ENCODE peak calls at places on chromosome 22, in five cellular contexts. M is heart left ventricle, I is neural progenitor cell, G is right lobe of liver, A is IMR-90. S is an unnamed sample.

GRCh38 chr22:26762503-26763170 is 105.2 kb downstream of the MIAT start:
- DNase-seq in A (no peak), I (no peak), M (no peak), G (no peak), S (no peak)

GRCh38 chr22:50048836-50049235 is 9.3 kb downstream of the TTLL8 start:
- DNase-seq in A (no peak), M (peak; percentile 12), I (no peak), G (peak; percentile 48), S (no peak)

GRCh38 chr22:46198274-46198673 is 47.9 kb downstream of the PPARA start:
- DNase-seq in A (no peak), I (no peak), M (no peak), G (no peak), S (no peak)

GRCh38 chr22:26330971-26331625 is 98.0 kb upstream of the ASPHD2 start:
- DNase-seq in G (no peak), I (peak; percentile 76), A (peak; percentile 23), M (peak; percentile 40), S (peak; percentile 81)

GRCh38 chr22:26800858-26801257 is 143.5 kb downstream of the MIAT start:
- DNase-seq in I (peak; percentile 88), M (no peak), G (no peak), A (peak; percentile 76), S (peak; percentile 3)

GRCh38 chr22:44042822-44043221 is 18.7 kb downstream of the PARVB start:
- DNase-seq in M (no peak), I (no peak), A (peak; percentile 51), G (no peak), S (no peak)

GRCh38 chr22:45911601-45912271 is 65.2 kb downstream of the WNT7B start:
- DNase-seq in A (no peak), G (no peak), I (no peak), M (peak; percentile 73), S (peak; percentile 81)

GRCh38 chr22:32473388-32473952 is 1.1 kb upstream of the FBXO7 start:
- DNase-seq in A (peak; percentile 70), M (peak; percentile 35), I (peak; percentile 64), G (peak; percentile 56), S (peak; percentile 63)

GRCh38 chr22:44200855-44201550 is 20.3 kb downstream of the PARVG start:
- DNase-seq in A (no peak), I (no peak), G (no peak), M (no peak), S (no peak)

DNA sequence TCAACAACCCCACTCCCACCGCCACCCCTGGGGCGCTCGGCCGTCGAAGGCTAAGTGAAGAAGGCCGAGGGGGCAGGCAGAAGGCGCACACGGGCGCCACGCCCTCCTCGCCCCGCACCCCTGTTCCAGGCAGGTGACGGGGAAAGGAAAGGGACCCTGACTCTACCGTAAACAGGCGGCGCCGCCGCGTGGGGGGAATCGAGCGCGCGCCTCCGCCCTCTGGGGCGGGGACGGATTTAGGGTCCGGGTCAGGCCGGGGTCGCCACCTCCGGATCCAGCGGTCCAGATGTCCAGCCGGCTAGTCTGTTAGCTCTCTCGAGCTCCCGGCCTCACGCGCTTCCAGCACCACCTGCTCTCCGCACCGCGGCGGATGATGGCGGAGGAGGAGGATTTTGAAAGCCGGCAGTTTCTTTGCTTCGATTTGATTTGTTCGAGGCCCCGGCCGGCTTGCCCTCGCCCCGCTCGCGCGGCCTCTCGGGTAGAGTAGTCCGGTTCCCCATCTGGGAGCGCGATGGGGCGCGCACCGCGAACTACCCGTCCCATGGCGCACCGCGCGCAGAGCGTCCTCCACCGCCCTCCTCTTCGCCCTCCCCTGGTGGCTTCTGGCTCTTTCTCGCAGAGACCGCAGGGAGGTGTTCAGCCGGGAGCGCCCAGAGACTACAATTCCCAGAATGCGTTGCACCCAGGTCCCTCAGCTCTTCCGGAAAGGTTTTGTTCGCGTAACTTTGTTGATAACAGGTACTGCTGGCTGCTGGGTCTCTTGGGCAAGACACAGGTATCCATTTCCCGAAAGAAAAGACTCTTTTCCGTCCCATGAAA is at the start of gene RANGAP1:
- DNase-seq in I (peak; percentile 100), M (peak; percentile 99), A (peak; percentile 98), G (peak; percentile 100), S (peak; percentile 98)
- TF ChIP-seq CTCF in I (no peak), M (peak; percentile 27), A (peak; percentile 25), G (peak; percentile 12), S (no peak)

GRCh38 chr22:37230673-37231405 is 13.2 kb downstream of the RAC2 start:
- DNase-seq in I (no peak), M (no peak), A (no peak), G (no peak), S (no peak)
- TF ChIP-seq CTCF in I (no peak), M (no peak), A (no peak), G (no peak), S (no peak)

GRCh38 chr22:25232301-25232700 is 12.9 kb downstream of the CRYBB2 start:
- DNase-seq in M (no peak), A (peak; percentile 17), G (no peak), I (no peak), S (no peak)

GRCh38 chr22:25236417-25236816 is 17.0 kb downstream of the CRYBB2 start:
- DNase-seq in A (no peak), M (no peak), G (no peak), I (no peak), S (no peak)

GRCh38 chr22:25237503-25237902 is 18.1 kb downstream of the CRYBB2 start:
- DNase-seq in A (no peak), M (no peak), I (peak; percentile 30), G (no peak), S (no peak)

DNA sequence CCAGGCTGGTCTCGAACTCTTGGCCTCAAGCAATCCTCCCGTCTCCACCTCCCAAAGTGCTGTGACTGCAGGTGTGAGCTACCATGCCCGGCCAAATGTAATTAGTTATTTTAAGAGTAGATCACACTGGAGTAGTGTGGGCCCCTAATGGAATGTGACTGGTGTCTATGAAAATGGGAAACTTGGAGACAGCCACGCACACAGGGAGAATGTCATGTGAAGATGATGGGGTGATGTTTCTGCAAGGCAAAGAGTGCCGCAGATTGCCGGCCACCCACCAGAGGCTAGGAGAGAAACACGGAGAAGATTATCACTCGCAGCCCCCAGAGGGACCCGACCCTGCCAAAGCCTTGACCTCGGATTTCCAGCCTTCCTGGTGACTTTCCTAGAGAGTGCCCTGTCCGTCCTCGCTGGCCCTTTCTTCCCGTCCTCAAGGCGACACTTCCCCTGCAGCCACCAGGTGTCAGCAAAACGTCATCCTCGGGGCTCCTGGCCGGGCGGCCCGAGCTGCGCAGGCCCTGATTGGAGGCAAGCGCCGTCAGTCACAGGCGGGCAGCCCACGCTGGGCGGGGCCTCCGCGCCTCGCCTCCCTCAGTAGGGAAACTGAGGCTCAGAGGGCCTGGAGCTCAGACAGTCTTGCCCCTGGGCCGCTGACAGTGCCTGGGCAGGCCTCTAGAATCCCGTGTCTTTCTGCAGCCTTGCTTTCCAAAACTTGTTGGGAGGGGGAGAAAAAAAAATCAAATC is 16.3 kb downstream of the CRYBB2 start:
- DNase-seq in M (peak; percentile 85), I (peak; percentile 94), G (peak; percentile 88), A (peak; percentile 61), S (peak; percentile 95)
- TF ChIP-seq CTCF in M (peak; percentile 48), I (peak; percentile 88), G (peak; percentile 75), A (peak; percentile 55), S (peak; percentile 91)

DNA sequence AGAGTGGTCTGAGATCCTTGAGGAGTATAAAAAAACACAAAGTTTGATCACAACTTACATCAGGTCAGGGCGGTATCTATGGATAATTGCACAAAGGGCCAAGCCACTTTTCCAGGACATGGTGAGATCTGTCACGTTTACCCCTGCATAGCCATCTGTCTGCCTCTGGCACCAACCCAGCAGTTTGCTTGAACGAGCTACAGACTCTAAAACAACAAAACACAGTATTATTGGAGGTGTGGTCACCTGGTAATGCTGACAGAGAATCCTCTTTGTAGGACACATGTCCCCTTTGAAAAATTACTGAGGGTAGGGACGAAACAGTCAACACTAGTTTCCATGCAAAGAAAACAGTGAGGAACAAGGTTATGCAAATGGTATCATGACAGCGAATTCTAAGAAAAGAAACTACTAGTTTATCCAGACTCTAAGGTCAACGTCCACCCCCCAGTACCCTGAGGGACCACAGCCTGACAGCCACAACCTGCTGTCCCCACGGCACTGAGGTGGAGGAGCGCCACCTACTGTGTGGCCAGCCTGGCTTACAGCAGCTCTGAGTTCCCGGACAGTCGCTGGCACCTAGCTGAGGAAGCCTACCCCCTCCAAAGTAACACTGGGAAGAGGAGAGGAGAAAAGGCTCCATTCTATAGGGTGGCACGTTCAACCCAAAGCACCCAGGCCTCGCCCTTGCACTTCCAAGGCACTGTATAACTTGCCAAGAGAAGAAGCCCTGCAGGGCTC is 117.3 kb upstream of the BID start:
- DNase-seq in A (no peak), M (peak; percentile 71), I (peak; percentile 56), G (peak; percentile 78), S (no peak)
- TF ChIP-seq CTCF in A (peak; percentile 1), M (peak; percentile 35), I (peak; percentile 60), G (peak; percentile 64), S (no peak)

GRCh38 chr22:41446639-41447434 is at the start of gene TOB2:
- DNase-seq in M (peak; percentile 96), G (peak; percentile 97), A (peak; percentile 95), I (peak; percentile 98), S (peak; percentile 97)
- TF ChIP-seq CTCF in M (no peak), G (no peak), A (no peak), I (no peak), S (no peak)